ENCODE peak calls at places on chromosomes 12 and 14, in four cellular contexts. R is ACHN, K is NCI-H1417, J is HCEC 1CT. V is an unnamed sample.

GRCh38 chr12:82880442-82880901 is 193.8 kb downstream of the TMTC2 start:
- DNase-seq in R (no peak), K (no peak), J (no peak), V (no peak)

GRCh38 chr14:24082411-24083080 is 11.2 kb downstream of the CPNE6 start:
- DNase-seq in R (no peak), K (no peak), J (no peak), V (no peak)

GRCh38 chr14:42508209-42508946 is 901.7 kb downstream of the LRFN5 start:
- DNase-seq in R (no peak), K (no peak), J (no peak), V (no peak)

GRCh38 chr12:107917912-107918800 is 143.7 kb downstream of the ASCL4 start:
- DNase-seq in R (peak), K (peak), J (no peak), V (peak)

GRCh38 chr14:74577948-74578275 is 34.1 kb downstream of the LTBP2 start:
- DNase-seq in R (no peak), K (no peak), J (no peak), V (no peak)

GRCh38 chr14:96083667-96084320 is 44.6 kb downstream of the C14orf132 start:
- DNase-seq in R (no peak), K (peak), J (no peak), V (no peak)

GRCh38 chr12:24719293-24719721 is 229.6 kb downstream of the BCAT1 start:
- DNase-seq in R (peak), K (no peak), J (peak), V (peak)

GRCh38 chr14:54600685-54601084 is 33.8 kb downstream of the SAMD4A start:
- DNase-seq in R (no peak), K (no peak), J (peak), V (no peak)

GRCh38 chr14:55097894-55098560 is 31.0 kb upstream of the LGALS3 start:
- DNase-seq in R (no peak), K (peak), J (no peak), V (no peak)

GRCh38 chr12:54019111-54019811 is 9.0 kb upstream of the HOXC6 start:
- DNase-seq in R (peak), K (peak), J (no peak), V (no peak)

GRCh38 chr14:29528889-29529288 is 398.8 kb downstream of the PRKD1 start:
- DNase-seq in R (no peak), K (peak), J (no peak), V (no peak)

GRCh38 chr12:120674172-120674571 is 12.8 kb upstream of the MLEC start:
- DNase-seq in R (no peak), K (no peak), J (no peak), V (no peak)

GRCh38 chr14:99322731-99323599 is 51.0 kb upstream of the BCL11B start:
- DNase-seq in R (no peak), K (no peak), J (no peak), V (no peak)

GRCh38 chr14:94001501-94002396 is 4.6 kb downstream of the CCDC197 start:
- DNase-seq in R (peak), K (peak), J (peak), V (peak)

GRCh38 chr12:10331642-10332239 is 24.1 kb downstream of the KLRD1 start:
- DNase-seq in R (peak), K (peak), J (peak), V (peak)

GRCh38 chr12:5715076-5715475 is 230.0 kb downstream of the ANO2 start:
- DNase-seq in R (peak), K (no peak), J (no peak), V (no peak)

GRCh38 chr14:62662811-62663477 is 382.3 kb downstream of the KCNH5 start:
- DNase-seq in R (no peak), K (no peak), J (no peak), V (no peak)

GRCh38 chr12:5388581-5389535 is 43.0 kb upstream of the NTF3 start:
- DNase-seq in R (peak), K (no peak), J (no peak), V (no peak)

GRCh38 chr12:71208053-71208685 is 50.4 kb upstream of the TSPAN8 start:
- DNase-seq in R (peak), K (no peak), J (no peak), V (no peak)

GRCh38 chr12:12736759-12737676 is 19.9 kb downstream of the CDKN1B start:
- DNase-seq in R (peak), K (peak), J (peak), V (no peak)

GRCh38 chr12:48980953-48981756 is 3.0 kb downstream of the WNT1 start:
- DNase-seq in R (peak), K (no peak), J (no peak), V (no peak)

GRCh38 chr12:112196476-112196875 is 71.1 kb downstream of the TRAFD1 start:
- DNase-seq in R (no peak), K (no peak), J (no peak), V (no peak)

GRCh38 chr14:61254803-61255526 is 26.2 kb downstream of the TMEM30B start:
- DNase-seq in R (no peak), K (peak), J (no peak), V (no peak)

GRCh38 chr14:92652413-92653151 is 95.8 kb downstream of the LGMN start:
- DNase-seq in R (no peak), K (no peak), J (no peak), V (no peak)

V was measured in SW 1271.